ENCODE peak calls at places on chromosomes 7 and 10, in five cellular contexts. E is breast epithelium, J is neural progenitor cell, N is pancreas, Z is adrenal gland. Q is an unnamed sample.

GRCh38 chr10:72764151-72764550 is 72.2 kb downstream of the MCU start:
- DNase-seq in E (no peak), J (no peak), N (no peak), Z (no peak), Q (no peak)

GRCh38 chr7:117875566-117875965 is 2.3 kb upstream of the CTTNBP2 start:
- DNase-seq in E (no peak), J (peak; percentile 84), N (no peak), Z (peak; percentile 28), Q (no peak)

GRCh38 chr10:83542774-83543291 is 596.5 kb upstream of the GHITM start:
- DNase-seq in E (no peak), J (peak; percentile 25), N (no peak), Z (no peak), Q (peak; percentile 35)

GRCh38 chr7:92517626-92518025 is 10.7 kb downstream of the PEX1 start:
- DNase-seq in E (no peak), J (no peak), N (no peak), Z (no peak), Q (no peak)

GRCh38 chr7:144834516-144835165 is 1.2 kb downstream of the TPK1 start:
- DNase-seq in E (no peak), J (no peak), N (no peak), Z (peak; percentile 47), Q (peak; percentile 62)

GRCh38 chr10:122981066-122981464 is 864 bp downstream of the PSTK start:
- DNase-seq in E (no peak), J (peak; percentile 51), N (no peak), Z (no peak), Q (peak; percentile 40)

GRCh38 chr7:1076184-1077072 is 11.5 kb upstream of the GPER1 start:
- DNase-seq in E (no peak), J (no peak), N (peak; percentile 90), Z (peak; percentile 82), Q (no peak)

GRCh38 chr10:58361353-58361752 is 23.9 kb upstream of the TFAM start:
- DNase-seq in E (no peak), J (no peak), N (no peak), Z (no peak), Q (no peak)

GRCh38 chr10:15735766-15736165 is 16.0 kb upstream of the ITGA8 start:
- DNase-seq in E (no peak), J (peak; percentile 15), N (no peak), Z (no peak), Q (no peak)

GRCh38 chr10:71597821-71598498 is 121.6 kb downstream of the C10orf105 start:
- DNase-seq in E (no peak), J (no peak), N (no peak), Z (peak; percentile 94), Q (peak; percentile 67)

GRCh38 chr7:139242741-139243281 is 11.8 kb downstream of the UBN2 start:
- DNase-seq in E (no peak), J (no peak), N (no peak), Z (no peak), Q (no peak)

GRCh38 chr10:115956225-115957009 is 316.6 kb downstream of the GFRA1 start:
- DNase-seq in E (no peak), J (no peak), N (no peak), Z (no peak), Q (no peak)

GRCh38 chr10:103804866-103805265 is 50.5 kb downstream of the SH3PXD2A start:
- DNase-seq in E (no peak), J (peak; percentile 96), N (no peak), Z (no peak), Q (no peak)

GRCh38 chr7:113374924-113375323 is 256.6 kb upstream of the SMIM30 start:
- DNase-seq in E (no peak), J (no peak), N (no peak), Z (no peak), Q (no peak)

GRCh38 chr10:131220601-131221171 is 90.8 kb downstream of the TCERG1L start:
- DNase-seq in E (no peak), J (no peak), N (no peak), Z (no peak), Q (no peak)

GRCh38 chr7:121479466-121479865 is 83.4 kb upstream of the FAM3C start:
- DNase-seq in E (no peak), J (no peak), N (no peak), Z (no peak), Q (no peak)

GRCh38 chr10:18010050-18010449 is 58.3 kb downstream of the SLC39A12 start:
- DNase-seq in E (no peak), J (no peak), N (no peak), Z (no peak), Q (no peak)

GRCh38 chr7:132347129-132347528 is 229.1 kb downstream of the PLXNA4 start:
- DNase-seq in E (no peak), J (no peak), N (no peak), Z (no peak), Q (no peak)

GRCh38 chr7:40015790-40016296 is 65.8 kb downstream of the CDK13 start:
- DNase-seq in E (no peak), J (no peak), N (peak; percentile 13), Z (peak; percentile 33), Q (peak; percentile 63)

GRCh38 chr7:162583-163297 is 29.6 kb upstream of the FAM20C start:
- DNase-seq in E (no peak), J (no peak), N (no peak), Z (no peak), Q (no peak)

GRCh38 chr10:105611244-105611798 is 970.2 kb downstream of the SORCS3 start:
- DNase-seq in E (no peak), J (no peak), N (peak; percentile 36), Z (no peak), Q (no peak)

GRCh38 chr7:121278120-121279021 is 50.4 kb upstream of the WNT16 start:
- DNase-seq in E (no peak), J (no peak), N (no peak), Z (no peak), Q (peak; percentile 65)

GRCh38 chr7:282621-283020 is 7.3 kb upstream of the FOXL3 start:
- DNase-seq in E (no peak), J (no peak), N (no peak), Z (no peak), Q (no peak)

GRCh38 chr7:106848851-106849442 is 16.1 kb upstream of the PIK3CG start:
- DNase-seq in E (no peak), J (no peak), N (no peak), Z (no peak), Q (no peak)

GRCh38 chr10:108187396-108188012 is 1023.0 kb upstream of the SORCS1 start:
- DNase-seq in E (no peak), J (no peak), N (no peak), Z (no peak), Q (no peak)

GRCh38 chr10:29151011-29151410 is 137.9 kb upstream of the LYZL1 start:
- DNase-seq in E (no peak), J (peak; percentile 79), N (no peak), Z (no peak), Q (no peak)

GRCh38 chr7:116674508-116675173 is 2.6 kb downstream of the MET start:
- DNase-seq in E (no peak), J (peak; percentile 15), N (no peak), Z (no peak), Q (no peak)

GRCh38 chr10:95467162-95467599 is 94.0 kb downstream of the SORBS1 start:
- DNase-seq in E (no peak), J (peak; percentile 72), N (peak; percentile 48), Z (no peak), Q (no peak)

GRCh38 chr10:112811741-112812551 is 138.1 kb upstream of the TCF7L2 start:
- DNase-seq in E (peak; percentile 66), J (peak; percentile 54), N (peak; percentile 32), Z (peak; percentile 75), Q (no peak)

GRCh38 chr7:31126976-31127375 is 74.9 kb downstream of the ADCYAP1R1 start:
- DNase-seq in E (no peak), J (no peak), N (no peak), Z (no peak), Q (no peak)

GRCh38 chr7:6392712-6393666 is 54.8 kb downstream of the DAGLB start:
- DNase-seq in E (no peak), J (no peak), N (peak; percentile 45), Z (peak; percentile 91), Q (no peak)

GRCh38 chr10:29948971-29949370 is 110.4 kb downstream of the JCAD start:
- DNase-seq in E (no peak), J (no peak), N (peak; percentile 21), Z (no peak), Q (peak; percentile 31)

GRCh38 chr7:137975223-137975622 is 26.7 kb downstream of the CREB3L2 start:
- DNase-seq in E (no peak), J (peak; percentile 62), N (no peak), Z (peak; percentile 61), Q (peak; percentile 65)

GRCh38 chr10:100707261-100707848 is 38.0 kb upstream of the PAX2 start:
- DNase-seq in E (no peak), J (no peak), N (no peak), Z (no peak), Q (no peak)

GRCh38 chr10:100709146-100709545 is 36.2 kb upstream of the PAX2 start:
- DNase-seq in E (no peak), J (no peak), N (no peak), Z (no peak), Q (no peak)

GRCh38 chr10:100710151-100710871 is 35.1 kb upstream of the PAX2 start:
- DNase-seq in E (no peak), J (peak; percentile 71), N (no peak), Z (peak; percentile 25), Q (no peak)

GRCh38 chr10:100709655-100710054 is 35.7 kb upstream of the PAX2 start:
- DNase-seq in E (no peak), J (peak; percentile 25), N (no peak), Z (no peak), Q (no peak)

DNA sequence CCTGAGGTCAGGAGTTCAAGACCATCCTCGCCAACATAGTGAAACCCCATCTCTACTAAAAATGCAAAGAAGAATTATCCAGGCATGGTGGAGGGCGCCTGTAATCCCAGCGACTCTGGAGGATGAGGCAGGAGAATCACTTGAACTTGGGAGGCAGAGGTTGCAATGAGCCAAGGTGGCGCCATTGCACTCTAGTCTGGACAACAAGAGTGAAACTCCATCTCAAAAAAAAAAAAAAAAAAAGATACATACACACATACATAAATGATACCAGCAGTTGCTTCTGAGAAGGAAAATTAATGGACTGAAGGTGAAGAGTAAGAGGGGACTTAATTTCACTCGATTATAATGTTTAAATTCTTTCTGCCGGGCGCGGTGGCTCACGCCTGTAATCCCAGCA is 40.2 kb upstream of the PAX2 start:
- DNase-seq in E (no peak), J (no peak), N (no peak), Z (no peak), Q (no peak)
- TF ChIP-seq CTCF in E (no peak), J (no peak), N (no peak), Z (no peak), Q (no peak)

GRCh38 chr7:156642306-156643045 is 1.9 kb downstream of the RNF32 start:
- DNase-seq in E (no peak), J (no peak), N (no peak), Z (no peak), Q (no peak)
- TF ChIP-seq CTCF in E (no peak), J (no peak), N (no peak), Z (no peak), Q (no peak)

GRCh38 chr10:74792726-74793125 is 33.7 kb upstream of the KAT6B start:
- DNase-seq in E (no peak), J (no peak), N (no peak), Z (no peak), Q (no peak)
- TF ChIP-seq CTCF in E (no peak), J (no peak), N (no peak), Z (no peak), Q (no peak)

GRCh38 chr7:108000875-108001758 is 1.8 kb downstream of the LAMB1 start:
- DNase-seq in E (no peak), J (peak; percentile 77), N (peak; percentile 19), Z (peak; percentile 52), Q (no peak)
- TF ChIP-seq CTCF in E (no peak), J (peak; percentile 41), N (no peak), Z (no peak), Q (no peak)

GRCh38 chr10:23535381-23535780 is 96.5 kb downstream of the OTUD1 start:
- DNase-seq in E (no peak), J (no peak), N (no peak), Z (no peak), Q (no peak)
- TF ChIP-seq CTCF in E (no peak), J (peak; percentile 18), N (no peak), Z (peak; percentile 15), Q (no peak)